ENCODE peak calls at places on chromosome 16, in six cellular contexts. W is K562, X is SK-N-SH, N is HCT116, U is GM12878, H is H1. B is an unnamed sample.

GRCh38 chr16:74984194-74984669 is 691 bp downstream of the WDR59 start:
- DNase-seq in U (no peak), X (no peak), W (peak; percentile 51), H (no peak), N (no peak), B (no peak)

GRCh38 chr16:14486520-14487303 is 143.3 kb downstream of the PARN start:
- DNase-seq in H (no peak), U (no peak), W (peak; percentile 95), N (peak; percentile 57), X (peak; percentile 68), B (peak; percentile 33)

GRCh38 chr16:70770968-70771552 is 29.9 kb downstream of the VAC14 start:
- DNase-seq in H (no peak), N (peak; percentile 32), U (no peak), W (peak; percentile 84), X (peak; percentile 79), B (peak; percentile 54)

GRCh38 chr16:81657731-81658130 is 121.4 kb upstream of the PLCG2 start:
- DNase-seq in N (no peak), H (no peak), U (no peak), W (no peak), X (no peak), B (no peak)

GRCh38 chr16:706189-707061 is 824 bp upstream of the FBXL16 start:
- DNase-seq in W (no peak), H (no peak), U (no peak), X (no peak), N (no peak), B (no peak)

GRCh38 chr16:86827521-86827920 is 249.2 kb downstream of the FOXL1 start:
- DNase-seq in N (no peak), H (no peak), X (no peak), W (no peak), U (no peak), B (no peak)

GRCh38 chr16:23554536-23554935 is 2.6 kb downstream of the EARS2 start:
- DNase-seq in H (no peak), X (no peak), N (no peak), U (no peak), W (no peak), B (no peak)

GRCh38 chr16:27611340-27611739 is 61.4 kb downstream of the KATNIP start:
- DNase-seq in N (no peak), U (no peak), H (no peak), X (no peak), W (no peak), B (no peak)

GRCh38 chr16:29656688-29657523 is 6.1 kb upstream of the SPN start:
- DNase-seq in W (peak; percentile 63), N (no peak), H (no peak), U (no peak), X (no peak), B (no peak)

GRCh38 chr16:71852146-71852545 is 6.4 kb downstream of the ATXN1L start:
- DNase-seq in W (no peak), N (no peak), U (no peak), X (no peak), H (no peak), B (no peak)

DNA sequence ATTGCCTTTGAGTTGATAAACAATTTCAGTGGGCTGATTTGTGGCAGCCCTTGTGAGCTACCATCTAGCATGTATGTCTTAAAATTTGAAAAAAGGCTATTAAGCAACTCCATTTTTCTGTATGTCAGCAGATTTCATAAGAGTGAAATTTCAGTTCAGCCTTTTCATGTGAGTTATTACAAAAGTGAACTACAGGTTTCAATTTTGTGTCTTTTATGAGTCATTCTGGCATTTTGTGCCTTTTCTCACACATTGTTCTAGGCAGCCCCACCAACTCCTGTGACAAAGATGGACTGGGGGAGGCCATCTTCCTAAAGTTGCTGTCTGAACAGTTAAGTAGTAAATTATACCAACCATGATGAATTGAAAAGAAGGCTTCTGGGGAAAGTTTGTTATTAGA is 52.1 kb downstream of the USP10 start:
- DNase-seq in N (no peak), W (no peak), U (peak; percentile 70), H (no peak), X (no peak), B (no peak)
- TF ChIP-seq JUND in N (no peak), W (no peak), U (peak; percentile 60), H (no peak), X (no peak), B (no peak)

GRCh38 chr16:90043526-90043925 is 24.3 kb upstream of the DBNDD1 start:
- DNase-seq in U (no peak), X (no peak), N (no peak), H (no peak), W (no peak), B (no peak)

GRCh38 chr16:90041896-90042473 is 22.7 kb upstream of the DBNDD1 start:
- DNase-seq in H (no peak), N (no peak), X (no peak), W (no peak), U (no peak), B (no peak)

GRCh38 chr16:90042946-90043514 is 23.8 kb upstream of the DBNDD1 start:
- DNase-seq in N (no peak), X (no peak), W (no peak), U (no peak), H (no peak), B (no peak)

GRCh38 chr16:90046122-90046970 is 27.1 kb upstream of the DBNDD1 start:
- DNase-seq in W (no peak), X (peak; percentile 84), U (no peak), N (no peak), H (peak; percentile 39), B (no peak)

GRCh38 chr16:90044111-90044551 is 24.9 kb upstream of the DBNDD1 start:
- DNase-seq in X (no peak), U (no peak), N (peak; percentile 44), H (no peak), W (peak; percentile 41), B (no peak)
- TF ChIP-seq JUND in X (no peak), U (no peak), N (peak; percentile 76), H (no peak), W (peak; percentile 36), B (no peak)

GRCh38 chr16:63038563-63039131 is 1002.4 kb upstream of the CDH8 start:
- DNase-seq in X (peak; percentile 3), W (no peak), H (no peak), U (no peak), N (no peak), B (no peak)
- TF ChIP-seq JUND in X (no peak), W (no peak), H (no peak), U (no peak), N (no peak), B (no peak)

DNA sequence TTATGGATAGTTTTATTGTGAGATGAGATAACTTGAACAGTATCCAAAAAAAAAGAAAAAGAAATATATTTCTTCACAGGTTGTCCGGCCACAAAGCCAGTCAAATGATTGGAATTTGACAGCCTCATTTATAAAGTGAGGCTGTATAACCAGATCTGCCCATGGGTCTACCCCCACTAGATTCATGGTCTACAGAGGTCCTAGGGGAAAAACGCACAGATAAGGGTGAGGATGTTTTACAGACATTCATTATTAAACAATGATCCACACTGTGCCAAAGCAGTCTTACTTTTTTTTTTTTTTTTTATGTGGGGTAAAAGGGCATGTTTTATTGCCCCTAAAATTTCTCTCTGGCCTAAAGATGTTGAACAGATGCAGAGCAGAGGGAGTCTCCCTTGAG is 1503.0 kb upstream of the CDH8 start:
- DNase-seq in H (no peak), W (no peak), N (no peak), U (no peak), X (no peak), B (no peak)
- TF ChIP-seq JUND in H (no peak), W (no peak), N (no peak), U (no peak), X (no peak), B (no peak)